ENCODE peak calls at places on chromosomes 4 and X, in ten cellular contexts. H, Q, P, M, R, W, J, U, C and E are unnamed samples.

GRCh38 chr4:186726440-186727148 is 2.9 kb upstream of the FAT1 start:
- DNase-seq in H (no peak), Q (peak), P (peak), M (peak), R (peak), W (no peak), J (peak), U (peak), C (peak), E (peak)

GRCh38 chr4:3193531-3194203 is 55.3 kb upstream of the MSANTD1 start:
- DNase-seq in H (no peak), Q (no peak), P (peak), M (peak), R (no peak), W (no peak), J (no peak), U (no peak), C (no peak), E (peak)

GRCh38 chr4:23770011-23770410 is 119.8 kb downstream of the PPARGC1A start:
- DNase-seq in H (no peak), Q (no peak), P (no peak), M (no peak), R (no peak), W (no peak), J (no peak), U (no peak), C (no peak), E (peak)

GRCh38 chr4:152293527-152293926 is 242.4 kb downstream of the FBXW7 start:
- DNase-seq in H (no peak), Q (no peak), P (no peak), M (no peak), R (no peak), W (no peak), J (no peak), U (no peak), C (no peak), E (no peak)

GRCh38 chrX:25112156-25112555 is 96.4 kb upstream of the ARX start:
- DNase-seq in H (no peak), Q (no peak), P (no peak), M (no peak), R (no peak), W (no peak), J (no peak), U (no peak), C (no peak), E (no peak)

GRCh38 chr4:140012688-140013087 is 141.3 kb downstream of the MAML3 start:
- DNase-seq in H (peak), Q (peak), P (peak), M (peak), R (peak), W (peak), J (no peak), U (peak), C (no peak), E (peak)

GRCh38 chr4:82542642-82543041 is 19.1 kb downstream of the TMEM150C start:
- DNase-seq in H (no peak), Q (no peak), P (no peak), M (no peak), R (no peak), W (no peak), J (no peak), U (no peak), C (no peak), E (no peak)

GRCh38 chr4:7647211-7647931 is 212.6 kb upstream of the PSAPL1 start:
- DNase-seq in H (no peak), Q (no peak), P (no peak), M (no peak), R (no peak), W (no peak), J (no peak), U (no peak), C (no peak), E (no peak)

GRCh38 chr4:154551872-154552686 is 1.9 kb upstream of the PLRG1 start:
- DNase-seq in H (peak), Q (peak), P (peak), M (peak), R (peak), W (peak), J (no peak), U (peak), C (peak), E (peak)

GRCh38 chrX:47571215-47571614 is 10.2 kb downstream of the ARAF start:
- DNase-seq in H (no peak), Q (no peak), P (no peak), M (no peak), R (no peak), W (no peak), J (no peak), U (no peak), C (no peak), E (no peak)

GRCh38 chr4:8906668-8906970 is 35.0 kb upstream of the HMX1 start:
- DNase-seq in H (no peak), Q (no peak), P (peak), M (peak), R (no peak), W (no peak), J (peak), U (no peak), C (no peak), E (no peak)

GRCh38 chr4:27049101-27049829 is 188.6 kb downstream of the STIM2 start:
- DNase-seq in H (no peak), Q (no peak), P (peak), M (no peak), R (no peak), W (no peak), J (no peak), U (no peak), C (no peak), E (no peak)

GRCh38 chr4:185895866-185896265 is 83.9 kb upstream of the SORBS2 start:
- DNase-seq in H (no peak), Q (no peak), P (no peak), M (no peak), R (no peak), W (no peak), J (no peak), U (no peak), C (no peak), E (no peak)

GRCh38 chr4:99473131-99473530 is 37.7 kb upstream of the C4orf17 start:
- DNase-seq in H (no peak), Q (no peak), P (no peak), M (no peak), R (no peak), W (no peak), J (no peak), U (peak), C (no peak), E (peak)

GRCh38 chr4:52659722-52660261 is 691 bp upstream of the USP46 start:
- DNase-seq in H (peak), Q (peak), P (peak), M (peak), R (peak), W (no peak), J (peak), U (peak), C (peak), E (no peak)

GRCh38 chr4:1300466-1301455 is 11.1 kb downstream of the MAEA start:
- DNase-seq in H (peak), Q (no peak), P (no peak), M (peak), R (no peak), W (no peak), J (no peak), U (peak), C (no peak), E (peak)

GRCh38 chrX:31199051-31199769 is 127.4 kb upstream of the FTHL17 start:
- DNase-seq in H (no peak), Q (no peak), P (no peak), M (no peak), R (no peak), W (no peak), J (no peak), U (peak), C (no peak), E (peak)

GRCh38 chr4:54439831-54440243 is 210.7 kb downstream of the PDGFRA start:
- DNase-seq in H (peak), Q (peak), P (no peak), M (peak), R (no peak), W (no peak), J (no peak), U (peak), C (no peak), E (peak)

GRCh38 chr4:173256825-173257224 is 77.3 kb downstream of the HMGB2 start:
- DNase-seq in H (no peak), Q (no peak), P (no peak), M (no peak), R (no peak), W (no peak), J (no peak), U (no peak), C (no peak), E (no peak)

GRCh38 chrX:133986008-133986683 is 752 bp upstream of the GPC3 start:
- DNase-seq in H (no peak), Q (no peak), P (no peak), M (no peak), R (no peak), W (no peak), J (no peak), U (no peak), C (no peak), E (no peak)

GRCh38 chr4:648579-649292 is 23.4 kb downstream of the PDE6B start:
- DNase-seq in H (no peak), Q (no peak), P (peak), M (no peak), R (no peak), W (no peak), J (no peak), U (no peak), C (no peak), E (no peak)

GRCh38 chr4:176549161-176549865 is 229.5 kb downstream of the SPCS3 start:
- DNase-seq in H (no peak), Q (no peak), P (no peak), M (no peak), R (no peak), W (no peak), J (no peak), U (peak), C (no peak), E (peak)

GRCh38 chrX:11143931-11144678 is 33.0 kb downstream of the HCCS start:
- DNase-seq in H (peak), Q (peak), P (peak), M (peak), R (peak), W (peak), J (no peak), U (peak), C (no peak), E (peak)

GRCh38 chr4:151409470-151410313 is 716 bp downstream of the FHIP1A start:
- DNase-seq in H (no peak), Q (peak), P (peak), M (peak), R (no peak), W (no peak), J (peak), U (peak), C (peak), E (peak)

GRCh38 chrX:23788946-23789345 is 6.0 kb downstream of the SAT1 start:
- DNase-seq in H (no peak), Q (no peak), P (no peak), M (no peak), R (peak), W (no peak), J (no peak), U (no peak), C (no peak), E (no peak)

GRCh38 chr4:7236847-7237246 is 44.5 kb downstream of the SORCS2 start:
- DNase-seq in H (no peak), Q (no peak), P (no peak), M (no peak), R (no peak), W (no peak), J (no peak), U (no peak), C (no peak), E (peak)

GRCh38 chr4:58843456-58843855 is 1733.3 kb upstream of the IGFBP7 start:
- DNase-seq in H (no peak), Q (no peak), P (no peak), M (no peak), R (no peak), W (no peak), J (no peak), U (no peak), C (no peak), E (no peak)

GRCh38 chr4:15451866-15452765 is 17.6 kb upstream of the CC2D2A start:
- DNase-seq in H (peak), Q (no peak), P (no peak), M (no peak), R (peak), W (no peak), J (no peak), U (peak), C (peak), E (peak)

GRCh38 chr4:103400405-103400804 is 202.3 kb upstream of the CENPE start:
- DNase-seq in H (no peak), Q (no peak), P (no peak), M (no peak), R (no peak), W (no peak), J (no peak), U (peak), C (no peak), E (no peak)

GRCh38 chrX:26286836-26287235 is 70.9 kb downstream of the MAGEB5 start:
- DNase-seq in H (no peak), Q (no peak), P (no peak), M (no peak), R (no peak), W (no peak), J (no peak), U (no peak), C (no peak), E (no peak)

GRCh38 chrX:2351999-2352995 is 148.5 kb downstream of the DHRSX start:
- DNase-seq in H (no peak), Q (no peak), P (peak), M (no peak), R (peak), W (no peak), J (no peak), U (peak), C (no peak), E (peak)

GRCh38 chr4:13170131-13170530 is 314.0 kb downstream of the RAB28 start:
- DNase-seq in H (no peak), Q (no peak), P (no peak), M (no peak), R (no peak), W (no peak), J (no peak), U (no peak), C (no peak), E (no peak)

GRCh38 chrX:14697453-14697852 is 168.1 kb downstream of the GLRA2 start:
- DNase-seq in H (no peak), Q (peak), P (peak), M (peak), R (peak), W (no peak), J (no peak), U (peak), C (no peak), E (no peak)

GRCh38 chr4:47287735-47288134 is 175.8 kb downstream of the COMMD8 start:
- DNase-seq in H (no peak), Q (no peak), P (no peak), M (no peak), R (no peak), W (no peak), J (no peak), U (peak), C (no peak), E (peak)

GRCh38 chrX:2680486-2681348 is 10.4 kb upstream of the CD99 start:
- DNase-seq in H (no peak), Q (no peak), P (no peak), M (no peak), R (no peak), W (no peak), J (no peak), U (no peak), C (no peak), E (no peak)

GRCh38 chr4:86653237-86653865 is 59.2 kb downstream of the PTPN13 start:
- DNase-seq in H (no peak), Q (no peak), P (peak), M (peak), R (peak), W (no peak), J (no peak), U (no peak), C (no peak), E (peak)
- TF ChIP-seq CTCF in H (no peak), Q (no peak), P (peak), M (peak), R (peak), W (peak), J (peak), U (peak), C (no peak), E (peak)

GRCh38 chrX:151711787-151712186 is 4.0 kb upstream of the FATE1 start:
- DNase-seq in H (no peak), Q (peak), P (peak), M (no peak), R (no peak), W (no peak), J (no peak), U (no peak), C (no peak), E (no peak)

GRCh38 chrX:151712253-151712652 is 3.6 kb upstream of the FATE1 start:
- DNase-seq in H (no peak), Q (peak), P (no peak), M (no peak), R (no peak), W (no peak), J (no peak), U (no peak), C (no peak), E (no peak)

GRCh38 chrX:151708821-151709220 is 7.0 kb upstream of the FATE1 start:
- DNase-seq in H (no peak), Q (peak), P (peak), M (no peak), R (no peak), W (no peak), J (no peak), U (no peak), C (no peak), E (no peak)

GRCh38 chrX:151711154-151711553 is 4.7 kb upstream of the FATE1 start:
- DNase-seq in H (no peak), Q (peak), P (peak), M (no peak), R (no peak), W (no peak), J (no peak), U (no peak), C (no peak), E (no peak)

GRCh38 chrX:151710457-151710856 is 5.4 kb upstream of the FATE1 start:
- DNase-seq in H (no peak), Q (no peak), P (no peak), M (no peak), R (no peak), W (no peak), J (no peak), U (no peak), C (no peak), E (no peak)
- TF ChIP-seq CTCF in H (no peak), Q (no peak), P (no peak), M (no peak), R (no peak), W (no peak), J (no peak), U (no peak), C (no peak), E (no peak)

DNA sequence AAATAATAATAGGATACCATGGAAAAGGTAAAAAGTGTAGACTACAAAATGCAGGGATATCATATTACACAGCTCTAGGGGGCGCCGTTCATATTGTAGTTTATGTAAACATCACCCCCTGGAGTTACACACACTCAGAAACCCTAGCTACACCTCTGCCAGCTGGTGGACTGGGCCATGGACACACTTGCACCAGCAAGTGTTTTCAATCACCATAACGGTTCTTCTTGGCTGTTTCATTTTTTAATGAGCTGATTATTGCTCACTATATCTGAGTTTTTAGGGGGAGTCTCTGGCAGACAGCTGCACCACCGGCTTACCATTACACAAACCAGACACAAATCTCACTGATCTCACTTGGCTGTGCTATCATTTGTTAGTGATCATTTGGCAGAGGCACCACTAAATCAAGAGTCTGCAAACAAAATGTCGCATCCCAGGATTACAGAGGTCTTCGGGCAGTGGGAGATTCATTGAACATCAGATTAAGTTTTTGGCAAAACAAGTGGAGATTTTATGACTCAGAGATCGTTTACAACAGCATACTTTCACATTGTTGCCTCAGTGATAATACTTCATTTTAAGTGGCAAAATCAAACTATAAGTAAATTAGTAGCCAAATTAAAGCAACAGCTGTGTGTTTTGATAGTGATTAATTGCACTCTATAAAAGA is 185.7 kb downstream of the UNC5C start:
- DNase-seq in H (no peak), Q (no peak), P (peak), M (peak), R (peak), W (no peak), J (no peak), U (peak), C (no peak), E (no peak)
- TF ChIP-seq CTCF in H (no peak), Q (no peak), P (peak), M (peak), R (no peak), W (no peak), J (peak), U (no peak), C (no peak), E (no peak)

GRCh38 chr4:87405421-87405820 is 14.4 kb upstream of the HSD17B11 start:
- DNase-seq in H (no peak), Q (no peak), P (no peak), M (no peak), R (no peak), W (no peak), J (no peak), U (no peak), C (no peak), E (no peak)
- TF ChIP-seq CTCF in H (no peak), Q (no peak), P (no peak), M (no peak), R (no peak), W (no peak), J (no peak), U (no peak), C (no peak), E (no peak)